ENCODE peak calls at places on chromosomes 7 and 10, in five cellular contexts. Q is HFFc6, E is foreskin keratinocyte, A is psoas muscle, D is H9. P is an unnamed sample.

GRCh38 chr7:74511360-74511759 is 57.7 kb downstream of the GTF2IRD1 start:
- DNase-seq in Q (no peak), E (no peak), D (no peak), A (no peak), P (no peak)

GRCh38 chr7:94971051-94971867 is 63.9 kb downstream of the PPP1R9A start:
- DNase-seq in E (no peak), D (no peak), A (no peak), Q (peak; percentile 14), P (no peak)

GRCh38 chr10:90947025-90947960 is 26.4 kb upstream of the ANKRD1 start:
- DNase-seq in A (no peak), Q (peak; percentile 67), E (no peak), D (no peak), P (no peak)

GRCh38 chr7:271266-272107 is 18.5 kb upstream of the FOXL3 start:
- DNase-seq in D (no peak), A (no peak), E (no peak), Q (peak; percentile 6), P (no peak)

GRCh38 chr7:149776305-149776704 is 2.9 kb upstream of the ZNF467 start:
- DNase-seq in D (no peak), E (no peak), Q (no peak), A (peak; percentile 72), P (peak; percentile 11)

GRCh38 chr7:112495820-112496462 is 15.2 kb downstream of the LSMEM1 start:
- DNase-seq in D (peak; percentile 60), Q (peak; percentile 56), A (no peak), E (peak; percentile 31), P (peak; percentile 73)

GRCh38 chr7:70583965-70584883 is 547.7 kb upstream of the GALNT17 start:
- DNase-seq in Q (no peak), D (no peak), A (no peak), E (no peak), P (peak; percentile 16)

GRCh38 chr7:36790280-36790679 is 66.0 kb upstream of the AOAH start:
- DNase-seq in Q (no peak), D (no peak), A (no peak), E (no peak), P (no peak)

GRCh38 chr7:8185907-8186306 is 76.1 kb downstream of the ICA1 start:
- DNase-seq in A (no peak), D (no peak), Q (no peak), E (no peak), P (no peak)

GRCh38 chr10:7202804-7203203 is 208.0 kb downstream of the SFMBT2 start:
- DNase-seq in Q (no peak), D (no peak), A (no peak), E (no peak), P (no peak)
- TF ChIP-seq CTCF in Q (no peak), D (no peak), A (no peak), E (no peak), P (no peak)

GRCh38 chr10:31190488-31190887 is 128.5 kb upstream of the ZEB1 start:
- DNase-seq in E (no peak), D (no peak), Q (no peak), A (no peak), P (no peak)

GRCh38 chr10:31188792-31189406 is 130.1 kb upstream of the ZEB1 start:
- DNase-seq in D (no peak), E (no peak), A (no peak), Q (peak; percentile 35), P (no peak)

GRCh38 chr10:31187607-31188210 is 131.3 kb upstream of the ZEB1 start:
- DNase-seq in D (no peak), Q (no peak), A (no peak), E (no peak), P (no peak)

GRCh38 chr10:31187182-31187581 is 131.8 kb upstream of the ZEB1 start:
- DNase-seq in E (no peak), D (no peak), A (no peak), Q (no peak), P (no peak)

DNA sequence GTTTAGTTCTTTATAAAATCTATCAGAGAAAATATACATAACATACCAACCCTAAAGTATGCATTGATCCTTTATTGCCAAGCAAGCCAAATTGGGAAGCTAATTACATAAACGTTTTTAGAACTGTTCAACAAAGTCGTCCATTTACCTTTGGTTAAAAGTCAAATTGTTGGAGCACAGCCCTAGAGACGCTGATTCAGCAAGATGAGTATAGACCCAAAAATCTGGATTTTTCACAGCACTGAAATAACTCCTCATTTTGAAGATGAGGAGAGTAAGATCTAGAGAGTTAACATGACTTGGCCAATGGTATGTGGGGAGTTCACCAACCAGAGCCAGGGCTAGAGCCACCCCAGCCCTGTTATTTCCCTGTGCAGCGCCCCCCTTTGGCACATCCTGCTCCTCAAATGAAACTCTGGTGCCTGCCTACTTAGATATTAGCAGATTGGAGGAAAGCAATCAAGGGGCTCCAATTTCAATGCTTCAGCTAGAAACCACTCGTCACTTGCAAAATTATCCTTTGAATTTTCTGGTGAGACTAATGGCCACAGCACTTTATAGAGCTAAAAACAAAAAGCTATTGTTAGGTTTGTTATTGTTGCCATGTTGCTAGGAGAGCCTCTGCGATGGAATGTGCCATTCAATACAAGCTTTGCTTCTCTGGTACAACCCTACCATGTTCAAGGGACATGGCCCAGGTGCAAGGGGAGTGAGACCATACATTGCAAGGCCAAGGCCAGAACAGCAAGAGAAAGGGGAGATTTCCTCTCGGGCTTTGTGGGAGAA is 132.6 kb upstream of the ZEB1 start:
- DNase-seq in A (no peak), Q (no peak), E (no peak), D (peak; percentile 61), P (no peak)
- TF ChIP-seq CTCF in A (no peak), Q (peak; percentile 22), E (peak; percentile 2), D (peak; percentile 70), P (no peak)

GRCh38 chr10:2938869-2939268 is 128.5 kb upstream of the PFKP start:
- DNase-seq in D (no peak), E (no peak), Q (peak; percentile 27), A (no peak), P (no peak)
- TF ChIP-seq CTCF in D (no peak), E (peak; percentile 26), Q (peak; percentile 64), A (no peak), P (no peak)

GRCh38 chr10:120827251-120827875 is 23.8 kb upstream of the WDR11 start:
- DNase-seq in A (no peak), D (no peak), E (no peak), Q (no peak), P (no peak)

GRCh38 chr10:120825878-120826383 is 25.2 kb upstream of the WDR11 start:
- DNase-seq in E (no peak), A (no peak), D (no peak), Q (no peak), P (no peak)

GRCh38 chr10:120823251-120823650 is 27.9 kb upstream of the WDR11 start:
- DNase-seq in D (no peak), A (no peak), Q (no peak), E (no peak), P (no peak)

GRCh38 chr10:120828940-120829339 is 22.2 kb upstream of the WDR11 start:
- DNase-seq in A (no peak), Q (no peak), E (no peak), D (no peak), P (no peak)

GRCh38 chr10:120824864-120825263 is 26.3 kb upstream of the WDR11 start:
- DNase-seq in E (peak; percentile 11), D (peak; percentile 68), A (no peak), Q (peak; percentile 13), P (peak; percentile 34)
- TF ChIP-seq CTCF in E (peak; percentile 62), D (peak; percentile 79), A (no peak), Q (peak; percentile 71), P (peak; percentile 62)

DNA sequence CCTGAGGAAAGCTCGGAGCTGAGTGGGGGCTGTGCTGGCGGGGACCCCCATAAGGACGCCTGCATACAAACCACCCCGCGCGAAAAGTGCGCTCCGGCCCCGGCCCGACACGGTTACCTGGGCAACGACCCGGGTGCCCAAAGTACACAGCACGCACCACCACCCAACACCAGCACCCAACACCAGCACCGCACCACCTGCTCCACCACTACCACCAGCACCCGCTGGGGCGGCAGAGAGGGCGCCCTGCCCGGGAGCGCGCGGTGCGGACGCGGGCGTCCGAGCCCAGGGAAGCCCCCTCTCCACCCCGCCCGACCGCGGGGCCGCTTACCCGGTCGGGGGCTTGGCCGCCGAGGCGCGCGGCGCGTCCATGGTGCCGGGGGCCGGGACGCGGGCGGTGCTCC is 345 bp downstream of the COBL start:
- DNase-seq in E (no peak), A (peak; percentile 53), Q (no peak), D (peak; percentile 59), P (no peak)
- TF ChIP-seq CTCF in E (no peak), A (peak; percentile 18), Q (no peak), D (peak; percentile 19), P (no peak)

P was measured in epithelial cell of esophagus.